ENCODE peak calls at places on chromosomes 4 and X, in eight cellular contexts. G is pancreas; D is mesenchymal stem cell; Z is SK-N-SH; M is lung; S is CD8-positive, alpha-beta memory T cell; Y is psoas muscle; F is thoracic aorta. L is an unnamed sample. For H3K4me1, the result is how much of the 10 kb centered on the place peaks cover.

GRCh38 chrX:13258725-13259124 is 61.1 kb downstream of the ATXN3L start:
- DNase-seq in G (no peak), D (no peak), Z (no peak), M (no peak), S (no peak), Y (no peak), F (no peak), L (no peak)

GRCh38 chr4:73751166-73751565 is 10.8 kb downstream of the CXCL8 start:
- DNase-seq in G (no peak), D (no peak), Z (no peak), M (no peak), S (no peak), Y (no peak), F (no peak), L (no peak)

GRCh38 chrX:9374537-9374936 is 90.3 kb upstream of the TBL1X start:
- DNase-seq in G (peak), D (no peak), Z (no peak), M (no peak), S (no peak), Y (no peak), F (no peak), L (no peak)

GRCh38 chr4:101349346-101350064 is 2.2 kb upstream of the PPP3CA start:
- DNase-seq in G (peak), D (no peak), Z (peak), M (peak), S (no peak), Y (peak), F (no peak), L (peak)

GRCh38 chrX:83759872-83760271 is 101.1 kb upstream of the CYLC1 start:
- DNase-seq in G (no peak), D (no peak), Z (peak), M (no peak), S (no peak), Y (no peak), F (no peak), L (no peak)

GRCh38 chr4:16866974-16867373 is 31.5 kb downstream of the LDB2 start:
- DNase-seq in G (no peak), D (no peak), Z (no peak), M (no peak), S (no peak), Y (no peak), F (no peak), L (no peak)

GRCh38 chrX:73855546-73855945 is 292.5 kb downstream of the CHIC1 start:
- DNase-seq in G (peak), D (peak), Z (peak), M (peak), S (peak), Y (peak), F (peak), L (peak)

GRCh38 chr4:106746451-106746850 is 289.7 kb downstream of the DKK2 start:
- DNase-seq in G (no peak), D (peak), Z (no peak), M (no peak), S (no peak), Y (no peak), F (no peak), L (no peak)

GRCh38 chr4:123449362-123449761 is 52.8 kb downstream of the SPRY1 start:
- DNase-seq in G (no peak), D (no peak), Z (no peak), M (no peak), S (no peak), Y (no peak), F (no peak), L (no peak)

GRCh38 chr4:180669637-180670036 is 1573.6 kb upstream of the TENM3 start:
- DNase-seq in G (no peak), D (peak), Z (no peak), M (no peak), S (no peak), Y (no peak), F (no peak), L (no peak)

GRCh38 chrX:40543661-40544328 is 37.0 kb upstream of the ATP6AP2 start:
- DNase-seq in G (no peak), D (peak), Z (peak), M (no peak), S (peak), Y (no peak), F (no peak), L (peak)

GRCh38 chrX:39204945-39205344 is 403.7 kb downstream of the MID1IP1 start:
- DNase-seq in G (no peak), D (peak), Z (no peak), M (no peak), S (no peak), Y (no peak), F (no peak), L (no peak)

GRCh38 chr4:95541889-95542607 is 6.7 kb downstream of the UNC5C start:
- DNase-seq in G (no peak), D (peak), Z (no peak), M (no peak), S (no peak), Y (no peak), F (no peak), L (no peak)

GRCh38 chr4:115076691-115077090 is 36.7 kb downstream of the NDST4 start:
- DNase-seq in G (no peak), D (no peak), Z (no peak), M (no peak), S (no peak), Y (no peak), F (no peak), L (no peak)

GRCh38 chr4:791866-792630 is 33.9 kb downstream of the CPLX1 start:
- DNase-seq in G (peak), D (no peak), Z (no peak), M (no peak), S (no peak), Y (no peak), F (no peak), L (no peak)

GRCh38 chrX:54950730-54951375 is 30.2 kb downstream of the TRO start:
- DNase-seq in G (peak), D (no peak), Z (no peak), M (no peak), S (no peak), Y (no peak), F (no peak), L (no peak)

GRCh38 chr4:155339588-155339987 is 37.2 kb downstream of the MAP9 start:
- DNase-seq in G (no peak), D (no peak), Z (no peak), M (no peak), S (no peak), Y (no peak), F (no peak), L (no peak)

GRCh38 chr4:172546782-172547181 is 621.8 kb upstream of the GALNT7 start:
- DNase-seq in G (no peak), D (no peak), Z (no peak), M (no peak), S (no peak), Y (no peak), F (no peak), L (no peak)

GRCh38 chr4:71229477-71230257 is 109.2 kb upstream of the SLC4A4 start:
- DNase-seq in G (no peak), D (peak), Z (peak), M (no peak), S (no peak), Y (no peak), F (no peak), L (peak)

GRCh38 chrX:39253551-39253950 is 452.3 kb downstream of the MID1IP1 start:
- DNase-seq in G (no peak), D (peak), Z (no peak), M (no peak), S (no peak), Y (no peak), F (no peak), L (no peak)

GRCh38 chr4:76233088-76233487 is 18.4 kb upstream of the FAM47E start:
- DNase-seq in G (no peak), D (no peak), Z (no peak), M (no peak), S (no peak), Y (no peak), F (no peak), L (no peak)

GRCh38 chr4:57320880-57321279 is 210.7 kb upstream of the IGFBP7 start:
- DNase-seq in G (no peak), D (no peak), Z (no peak), M (no peak), S (no peak), Y (no peak), F (no peak), L (peak)

GRCh38 chr4:94480362-94480951 is 28.7 kb downstream of the PDLIM5 start:
- DNase-seq in G (no peak), D (no peak), Z (peak), M (no peak), S (no peak), Y (no peak), F (no peak), L (no peak)

GRCh38 chr4:20493761-20494353 is 206.4 kb upstream of the PACRGL start:
- DNase-seq in G (no peak), D (peak), Z (no peak), M (no peak), S (no peak), Y (no peak), F (no peak), L (no peak)

GRCh38 chrX:114619874-114620273 is 36.0 kb downstream of the HTR2C start:
- DNase-seq in G (no peak), D (peak), Z (peak), M (no peak), S (no peak), Y (no peak), F (no peak), L (no peak)

GRCh38 chr4:74308215-74308614 is at the start of gene EPGN:
- DNase-seq in G (no peak), D (no peak), Z (no peak), M (no peak), S (peak), Y (no peak), F (no peak), L (no peak)

GRCh38 chr4:185122681-185123345 is 20.3 kb upstream of the SLC25A4 start:
- DNase-seq in G (no peak), D (peak), Z (no peak), M (no peak), S (no peak), Y (no peak), F (no peak), L (no peak)

GRCh38 chr4:164700471-164700870 is 53.5 kb upstream of the SMIM31 start:
- DNase-seq in G (no peak), D (no peak), Z (peak), M (no peak), S (no peak), Y (no peak), F (no peak), L (peak)

GRCh38 chrX:54358424-54359211 is 772 bp upstream of the WNK3 start:
- DNase-seq in G (peak), D (peak), Z (peak), M (peak), S (peak), Y (no peak), F (no peak), L (peak)

GRCh38 chr4:109497511-109497910 is 62.5 kb upstream of the MCUB start:
- DNase-seq in G (no peak), D (no peak), Z (no peak), M (no peak), S (no peak), Y (no peak), F (no peak), L (no peak)

GRCh38 chrX:120559799-120560198 is 963 bp downstream of the CUL4B start:
- DNase-seq in G (no peak), D (no peak), Z (no peak), M (no peak), S (no peak), Y (no peak), F (no peak), L (no peak)

GRCh38 chr4:37470243-37470642 is 215.9 kb downstream of the RELL1 start:
- DNase-seq in G (no peak), D (no peak), Z (no peak), M (no peak), S (no peak), Y (no peak), F (no peak), L (no peak)

GRCh38 chr4:184457530-184458249 is 16.7 kb downstream of the IRF2 start:
- DNase-seq in G (no peak), D (no peak), Z (no peak), M (no peak), S (no peak), Y (no peak), F (no peak), L (no peak)

GRCh38 chrX:9717376-9717775 is 48.3 kb downstream of the GPR143 start:
- DNase-seq in G (no peak), D (no peak), Z (no peak), M (no peak), S (no peak), Y (no peak), F (no peak), L (no peak)

GRCh38 chr4:118774989-118775388 is 60.9 kb downstream of the SEC24D start:
- DNase-seq in G (no peak), D (peak), Z (no peak), M (no peak), S (no peak), Y (no peak), F (no peak), L (no peak)

GRCh38 chr4:138186264-138186663 is 55.9 kb downstream of the SLC7A11 start:
- DNase-seq in G (no peak), D (no peak), Z (no peak), M (no peak), S (no peak), Y (no peak), F (no peak), L (no peak)

GRCh38 chr4:168501407-168501806 is 4.6 kb downstream of the PALLD start:
- DNase-seq in G (no peak), D (no peak), Z (no peak), M (no peak), S (no peak), Y (no peak), F (no peak), L (no peak)

GRCh38 chrX:39201305-39201990 is 400.2 kb downstream of the MID1IP1 start:
- DNase-seq in G (no peak), D (peak), Z (no peak), M (no peak), S (no peak), Y (no peak), F (no peak), L (no peak)

GRCh38 chr4:180041576-180041975 is 2201.6 kb upstream of the TENM3 start:
- DNase-seq in G (no peak), D (no peak), Z (no peak), M (no peak), S (no peak), Y (no peak), F (no peak), L (no peak)

GRCh38 chrX:47572773-47573333 is 9.4 kb upstream of the TIMP1 start:
- DNase-seq in G (no peak), D (no peak), Z (no peak), M (no peak), S (no peak), Y (no peak), F (no peak), L (no peak)

GRCh38 chrX:47574609-47575325 is 7.5 kb upstream of the TIMP1 start:
- DNase-seq in G (no peak), D (peak), Z (no peak), M (no peak), S (no peak), Y (no peak), F (no peak), L (no peak)

GRCh38 chrX:47576021-47576898 is 6.0 kb upstream of the TIMP1 start:
- DNase-seq in G (no peak), D (no peak), Z (no peak), M (no peak), S (no peak), Y (no peak), F (no peak), L (no peak)

GRCh38 chrX:47573334-47574095 is 8.7 kb upstream of the TIMP1 start:
- DNase-seq in G (peak), D (peak), Z (no peak), M (no peak), S (no peak), Y (no peak), F (no peak), L (no peak)

DNA sequence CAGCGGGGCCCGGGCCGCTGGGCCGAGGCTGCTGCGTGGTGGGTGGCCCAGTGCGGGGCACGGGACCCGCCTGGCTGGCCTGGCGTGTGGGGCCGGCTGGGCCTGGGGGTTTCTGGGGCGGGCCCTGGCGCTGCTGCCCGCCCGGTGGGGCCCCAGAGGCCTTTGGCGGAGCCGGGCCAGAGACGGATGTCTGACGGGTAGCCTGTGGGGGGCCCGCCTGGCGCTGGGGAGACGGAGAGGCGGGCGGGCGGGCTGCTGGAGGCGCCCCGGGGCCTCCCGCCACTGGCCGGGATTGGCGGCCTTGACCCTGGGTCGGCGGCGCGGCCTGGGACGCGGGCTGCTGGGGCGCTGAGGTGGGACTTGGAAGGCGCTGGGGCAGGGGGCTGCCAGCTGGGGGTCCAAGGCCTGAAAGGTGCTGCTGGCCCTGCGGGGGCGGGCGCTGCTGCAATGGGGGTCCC is 8.1 kb upstream of the TIMP1 start:
- DNase-seq in G (no peak), D (peak), Z (no peak), M (no peak), S (no peak), Y (no peak), F (no peak), L (no peak)
- H3K4me3 ChIP-seq in G (no peak), D (no peak), Z (no peak), M (no peak), S (no peak), Y (peak), F (peak), L (no peak)

DNA sequence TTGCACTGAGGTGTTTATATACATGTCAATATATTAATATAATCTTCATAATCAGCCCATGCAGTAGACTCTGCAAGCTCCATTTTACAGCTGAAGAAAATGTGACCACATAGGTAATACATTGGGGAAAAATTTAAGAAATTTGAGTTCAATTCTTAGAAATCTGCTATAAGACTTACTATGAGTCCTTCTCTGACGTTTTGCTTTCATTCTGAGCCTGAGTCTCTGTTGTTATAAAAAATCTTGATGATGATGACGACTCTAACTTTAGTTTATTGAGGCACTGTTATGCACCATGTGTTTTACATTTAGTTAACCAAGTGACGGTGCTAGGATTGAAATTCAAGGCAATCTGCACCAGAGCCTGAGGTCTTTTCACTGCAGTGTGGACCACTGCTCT is 370.3 kb upstream of the PPP1R2C start:
- DNase-seq in G (no peak), D (no peak), Z (no peak), M (no peak), S (no peak), Y (no peak), F (no peak), L (no peak)
- H3K4me1 ChIP-seq in G (under half), D (under half), Z (under half), M (under half), S (under half), Y (under half), F (under half), L (under half)

GRCh38 chr4:87090305-87090704 is 130.1 kb downstream of the KLHL8 start:
- DNase-seq in G (no peak), D (no peak), Z (no peak), M (no peak), S (no peak), Y (no peak), F (no peak), L (no peak)
- H3K27ac ChIP-seq in G (no peak), D (no peak), Z (no peak), M (no peak), S (no peak), Y (peak), F (no peak), L (no peak)

GRCh38 chrX:129955682-129956081 is 26.8 kb upstream of the BCORL1 start:
- DNase-seq in G (no peak), D (no peak), Z (no peak), M (no peak), S (no peak), Y (no peak), F (no peak), L (no peak)

GRCh38 chrX:129956765-129957164 is 25.7 kb upstream of the BCORL1 start:
- DNase-seq in G (no peak), D (no peak), Z (no peak), M (no peak), S (no peak), Y (no peak), F (no peak), L (no peak)

GRCh38 chrX:129957241-129958099 is 25.0 kb upstream of the BCORL1 start:
- DNase-seq in G (peak), D (peak), Z (peak), M (peak), S (no peak), Y (peak), F (no peak), L (peak)

GRCh38 chrX:129954804-129955203 is 27.6 kb upstream of the BCORL1 start:
- DNase-seq in G (no peak), D (no peak), Z (no peak), M (no peak), S (no peak), Y (no peak), F (no peak), L (no peak)

DNA sequence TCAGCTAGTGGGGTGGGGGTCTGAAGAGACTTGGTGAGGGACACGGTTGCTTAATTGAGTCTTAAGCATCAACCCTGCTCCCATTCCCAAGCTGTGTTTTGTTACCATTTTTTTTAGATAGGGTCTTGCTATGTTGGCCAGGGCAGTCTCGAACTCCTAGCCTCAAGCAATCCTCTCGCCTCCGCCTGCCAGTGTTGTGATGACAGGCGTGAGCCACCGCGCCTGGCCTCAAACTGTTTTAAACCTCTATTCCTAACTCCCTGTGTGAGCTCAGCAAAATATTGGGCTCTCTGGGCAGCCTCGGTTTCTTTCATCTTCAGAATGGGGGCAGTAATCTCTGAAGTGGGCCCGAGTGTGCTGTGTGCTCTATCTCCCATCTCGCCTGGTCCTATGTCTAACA is 26.3 kb upstream of the BCORL1 start:
- DNase-seq in G (no peak), D (no peak), Z (no peak), M (no peak), S (no peak), Y (no peak), F (no peak), L (no peak)
- H3K4me3 ChIP-seq in G (no peak), D (no peak), Z (no peak), M (no peak), S (no peak), Y (no peak), F (no peak), L (no peak)

GRCh38 chr4:53014881-53015280 is 152.8 kb downstream of the RASL11B start:
- DNase-seq in G (no peak), D (no peak), Z (no peak), M (no peak), S (no peak), Y (no peak), F (no peak), L (no peak)
- H3K4me1 ChIP-seq in G (under half), D (under half), Z (half or more), M (under half), S (under half), Y (under half), F (under half), L (half or more)

GRCh38 chr4:14880805-14881204 is 121.5 kb upstream of the CPEB2 start:
- DNase-seq in G (no peak), D (no peak), Z (no peak), M (no peak), S (no peak), Y (no peak), F (no peak), L (no peak)

GRCh38 chr4:14874990-14875389 is 127.3 kb upstream of the CPEB2 start:
- DNase-seq in G (no peak), D (no peak), Z (no peak), M (no peak), S (no peak), Y (no peak), F (no peak), L (no peak)

GRCh38 chr4:14879643-14880042 is 122.6 kb upstream of the CPEB2 start:
- DNase-seq in G (no peak), D (no peak), Z (no peak), M (no peak), S (no peak), Y (no peak), F (no peak), L (no peak)

GRCh38 chr4:14878681-14879080 is 123.6 kb upstream of the CPEB2 start:
- DNase-seq in G (no peak), D (no peak), Z (no peak), M (no peak), S (no peak), Y (no peak), F (no peak), L (no peak)

GRCh38 chr4:14877246-14878220 is 124.7 kb upstream of the CPEB2 start:
- DNase-seq in G (no peak), D (no peak), Z (peak), M (peak), S (no peak), Y (no peak), F (no peak), L (no peak)
- H3K27ac ChIP-seq in G (no peak), D (no peak), Z (no peak), M (peak), S (no peak), Y (no peak), F (no peak), L (no peak)